ENCODE peak calls at places on chromosome 6, in four cellular contexts. O is CD8-positive, alpha-beta T cell; H is pancreas; W is aorta. B is an unnamed sample.

GRCh38 chr6:124683507-124683906 is 278.7 kb upstream of the RNF217 start:
- DNase-seq in O (no peak), H (no peak), W (no peak), B (no peak)

GRCh38 chr6:32952817-32953739 is at the start of gene HLA-DMA:
- DNase-seq in O (peak), H (peak), W (peak), B (peak)

GRCh38 chr6:168116975-168117899 is 38.2 kb upstream of the FRMD1 start:
- DNase-seq in W (peak), H (peak), O (no peak), B (no peak)

GRCh38 chr6:132830236-132830799 is 15.9 kb downstream of the RPS12 start:
- DNase-seq in O (no peak), H (no peak), W (no peak), B (no peak)

GRCh38 chr6:167153523-167153959 is 4.2 kb downstream of the GPR31 start:
- DNase-seq in W (no peak), O (no peak), H (no peak), B (no peak)

GRCh38 chr6:14349507-14349906 is 231.9 kb downstream of the CD83 start:
- DNase-seq in W (no peak), H (no peak), O (no peak), B (no peak)

GRCh38 chr6:144334150-144334708 is 49.1 kb downstream of the UTRN start:
- DNase-seq in O (peak), H (no peak), W (no peak), B (no peak)

GRCh38 chr6:1837868-1838267 is 228.2 kb downstream of the FOXC1 start:
- DNase-seq in W (no peak), H (no peak), O (no peak), B (no peak)

GRCh38 chr6:30175765-30176164 is 12.4 kb downstream of the TRIM15 start:
- DNase-seq in W (no peak), O (no peak), H (no peak), B (no peak)

GRCh38 chr6:6684365-6684833 is 95.9 kb downstream of the LY86 start:
- DNase-seq in W (no peak), H (no peak), O (no peak), B (no peak)

GRCh38 chr6:6688283-6688682 is 99.8 kb downstream of the LY86 start:
- DNase-seq in W (no peak), O (no peak), H (no peak), B (no peak)

GRCh38 chr6:6686748-6687601 is 98.5 kb downstream of the LY86 start:
- DNase-seq in W (peak), O (no peak), H (peak), B (no peak)

GRCh38 chr6:6685249-6685667 is 96.7 kb downstream of the LY86 start:
- DNase-seq in W (no peak), O (no peak), H (no peak), B (no peak)

DNA sequence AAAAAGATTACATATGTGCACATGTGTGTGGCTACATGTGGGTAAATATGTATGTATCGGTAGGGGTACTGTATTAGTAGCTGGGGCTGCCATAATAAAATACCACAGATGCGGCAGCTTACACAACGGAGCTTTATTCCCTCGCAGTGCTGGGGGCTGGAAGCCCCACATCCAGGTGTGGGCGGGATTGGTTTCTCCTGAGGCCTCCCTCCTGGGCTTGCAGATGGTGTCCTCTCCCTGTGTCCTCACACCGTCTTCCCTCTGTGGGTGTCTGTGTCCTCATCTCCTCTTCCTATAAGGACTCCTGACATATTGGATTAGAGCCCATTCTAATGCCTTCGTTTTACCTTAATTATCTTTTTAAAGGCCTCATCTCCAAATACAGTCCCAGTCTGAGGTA is 97.7 kb downstream of the LY86 start:
- DNase-seq in O (no peak), H (no peak), W (no peak), B (no peak)
- H3K27ac ChIP-seq in O (no peak), H (peak), W (no peak), B (no peak)

DNA sequence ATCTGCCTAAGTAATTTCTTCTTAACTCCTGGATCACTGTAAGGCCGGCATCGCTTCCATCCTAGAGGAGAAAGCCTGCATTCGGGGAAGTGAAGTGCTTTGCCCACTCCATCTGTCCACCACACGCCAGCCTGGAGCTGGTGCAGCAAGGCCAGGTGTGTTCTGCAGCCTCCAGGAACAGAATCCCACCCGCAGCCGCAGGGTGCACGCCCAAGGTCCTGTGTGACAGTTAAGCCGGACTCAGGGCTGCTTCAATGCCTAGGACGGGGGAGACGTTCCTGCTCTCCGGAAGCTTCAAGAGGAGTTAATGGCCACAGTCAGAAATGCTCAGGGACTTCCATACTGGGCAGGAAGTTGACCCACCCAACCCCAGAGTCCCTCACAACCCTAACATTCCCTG is 86.1 kb upstream of the QKI start:
- DNase-seq in W (peak), O (no peak), H (no peak), B (no peak)
- H3K27ac ChIP-seq in W (no peak), O (no peak), H (no peak), B (peak)

GRCh38 chr6:7433211-7433610 is 43.6 kb downstream of the RIOK1 start:
- DNase-seq in W (no peak), O (no peak), H (no peak), B (no peak)

GRCh38 chr6:7434672-7435071 is 45.1 kb downstream of the RIOK1 start:
- DNase-seq in O (no peak), W (no peak), H (no peak), B (no peak)

GRCh38 chr6:7431241-7431593 is 41.6 kb downstream of the RIOK1 start:
- DNase-seq in O (no peak), W (no peak), H (no peak), B (no peak)

GRCh38 chr6:7431594-7432390 is 42.2 kb downstream of the RIOK1 start:
- DNase-seq in H (no peak), W (no peak), O (no peak), B (no peak)

DNA sequence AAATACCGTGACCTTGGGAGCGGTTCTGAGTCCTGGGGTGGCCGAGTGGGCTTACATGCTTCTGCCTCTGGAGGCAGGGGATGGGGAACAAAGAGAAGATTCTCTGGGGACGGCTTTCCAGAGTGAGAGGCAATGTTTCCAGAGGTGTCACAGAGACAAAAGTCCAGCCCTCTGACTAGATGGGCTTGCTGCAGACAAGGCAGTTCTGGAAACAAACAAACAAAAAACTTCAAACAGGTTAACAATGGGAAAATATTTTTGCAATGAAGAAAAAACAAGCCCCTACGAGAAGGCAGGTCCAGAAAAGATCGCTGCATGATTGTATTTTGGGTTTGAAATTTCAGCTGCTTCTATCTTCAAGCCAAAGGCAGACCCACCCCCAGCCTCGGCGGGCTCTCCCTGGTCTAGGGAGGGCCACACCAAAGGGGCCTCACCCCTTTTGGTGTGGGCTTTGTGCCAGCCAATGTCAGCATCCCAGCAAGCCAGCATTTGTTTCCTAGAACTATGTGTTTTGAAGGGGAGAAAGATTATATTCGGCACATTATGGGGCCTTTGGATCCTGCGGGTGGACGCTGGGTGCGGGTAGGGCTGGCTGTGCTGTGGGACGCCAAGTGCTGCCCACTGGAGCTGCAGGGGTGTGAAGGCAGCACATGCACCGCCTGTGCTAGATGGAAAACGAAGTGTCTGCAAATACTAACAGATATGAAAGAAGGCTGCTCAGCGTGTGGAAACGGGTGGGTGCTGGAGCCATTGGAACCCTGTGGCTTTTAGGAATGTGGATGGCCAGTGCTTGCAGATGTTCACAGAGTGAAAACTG is 43.0 kb downstream of the RIOK1 start:
- DNase-seq in O (no peak), W (no peak), H (no peak), B (no peak)
- H3K27ac ChIP-seq in O (no peak), W (no peak), H (no peak), B (no peak)

GRCh38 chr6:35895560-35895959 is 25.3 kb downstream of the SRPK1 start:
- DNase-seq in H (no peak), O (no peak), W (no peak), B (no peak)

GRCh38 chr6:35892482-35892881 is 28.4 kb downstream of the SRPK1 start:
- DNase-seq in H (no peak), W (no peak), O (no peak), B (no peak)

GRCh38 chr6:35897036-35897435 is 23.9 kb downstream of the SRPK1 start:
- DNase-seq in O (no peak), W (no peak), H (no peak), B (no peak)

GRCh38 chr6:35896228-35896627 is 24.7 kb downstream of the SRPK1 start:
- DNase-seq in O (no peak), H (no peak), W (no peak), B (no peak)

DNA sequence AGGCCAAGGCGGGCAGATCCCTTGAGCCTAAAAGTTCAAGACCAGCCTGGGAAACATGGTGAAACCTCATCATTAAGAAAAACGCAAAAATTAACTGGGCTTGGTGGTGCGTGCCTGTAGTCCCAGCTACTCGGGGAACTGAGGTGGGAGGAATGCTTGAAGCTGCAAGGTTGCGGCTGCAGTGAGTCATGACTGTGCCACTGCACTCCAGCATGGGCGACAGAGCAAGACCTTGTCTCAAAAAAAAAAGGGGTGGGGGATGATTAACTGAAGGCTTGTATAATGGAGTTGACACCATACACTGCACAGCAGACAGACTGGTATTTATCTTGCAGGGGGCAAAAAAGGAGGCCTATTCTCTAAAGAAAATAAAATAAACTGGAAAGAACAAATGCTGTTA is 27.7 kb downstream of the SRPK1 start:
- DNase-seq in O (no peak), H (no peak), W (no peak), B (no peak)
- H3K27ac ChIP-seq in O (no peak), H (no peak), W (no peak), B (no peak)

DNA sequence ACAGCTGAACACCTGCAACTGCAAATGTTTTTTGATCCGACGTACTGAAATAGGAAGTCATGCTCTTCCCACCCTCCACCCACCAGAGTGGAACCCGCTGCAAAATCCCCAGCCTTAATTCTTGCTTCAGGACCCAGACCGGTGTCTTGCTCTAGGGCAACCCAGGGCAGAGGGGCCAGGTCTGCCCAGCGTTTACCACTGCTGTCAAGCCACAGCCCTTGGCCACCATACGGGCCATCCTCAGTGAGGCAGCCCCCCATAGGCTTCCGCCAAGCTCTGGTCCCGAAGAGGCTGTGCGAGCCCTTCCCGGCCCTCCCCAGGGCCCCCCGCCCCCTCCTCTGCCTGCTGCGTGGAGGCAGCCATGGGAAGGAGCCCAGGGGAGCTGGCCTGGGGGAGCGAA is 334.4 kb downstream of the ZFAND3 start:
- DNase-seq in H (no peak), O (no peak), W (no peak), B (no peak)
- H3K27ac ChIP-seq in H (no peak), O (no peak), W (no peak), B (no peak)